ENCODE peak calls at places on chromosomes 6 and 20, in four cellular contexts. One of them, this sample, is unnamed.

GRCh38 chr6:135192256-135193174 is 11.4 kb downstream of the MYB start:
- DNase-seq in fibroblast of pulmonary artery: no peak
- DNase-seq in retinal pigment epithelial cell: no peak
- DNase-seq in spleen: no peak
- DNase-seq in this sample: no peak

GRCh38 chr6:131949615-131949908 is 1.6 kb downstream of the CCN2 start:
- DNase-seq in fibroblast of pulmonary artery: peak
- DNase-seq in retinal pigment epithelial cell: no peak
- DNase-seq in spleen: no peak
- DNase-seq in this sample: no peak

GRCh38 chr6:137190710-137191109 is 17.3 kb upstream of the IL22RA2 start:
- DNase-seq in retinal pigment epithelial cell: no peak
- DNase-seq in fibroblast of pulmonary artery: no peak
- DNase-seq in spleen: no peak
- DNase-seq in this sample: no peak

GRCh38 chr20:8757146-8757545 is 311.7 kb upstream of the PLCB4 start:
- DNase-seq in fibroblast of pulmonary artery: peak
- DNase-seq in retinal pigment epithelial cell: no peak
- DNase-seq in spleen: no peak
- DNase-seq in this sample: no peak

GRCh38 chr6:36758516-36759176 is 61.0 kb downstream of the RAB44 start:
- DNase-seq in fibroblast of pulmonary artery: no peak
- DNase-seq in spleen: no peak
- DNase-seq in retinal pigment epithelial cell: no peak
- DNase-seq in this sample: no peak

GRCh38 chr6:105069821-105070445 is 109.9 kb downstream of the POPDC3 start:
- DNase-seq in retinal pigment epithelial cell: no peak
- DNase-seq in fibroblast of pulmonary artery: no peak
- DNase-seq in spleen: no peak
- DNase-seq in this sample: no peak

GRCh38 chr6:89956182-89956581 is 61.9 kb downstream of the GJA10 start:
- DNase-seq in retinal pigment epithelial cell: no peak
- DNase-seq in fibroblast of pulmonary artery: no peak
- DNase-seq in spleen: no peak
- DNase-seq in this sample: no peak

GRCh38 chr6:9140181-9140580 is 704.8 kb upstream of the SLC35B3 start:
- DNase-seq in retinal pigment epithelial cell: no peak
- DNase-seq in spleen: no peak
- DNase-seq in fibroblast of pulmonary artery: no peak
- DNase-seq in this sample: no peak

GRCh38 chr6:154745243-154745642 is 12.0 kb downstream of the SCAF8 start:
- DNase-seq in fibroblast of pulmonary artery: no peak
- DNase-seq in spleen: no peak
- DNase-seq in retinal pigment epithelial cell: no peak
- DNase-seq in this sample: no peak

GRCh38 chr20:49936153-49937022 is at the start of gene RNF114:
- DNase-seq in retinal pigment epithelial cell: peak
- DNase-seq in fibroblast of pulmonary artery: peak
- DNase-seq in spleen: peak
- DNase-seq in this sample: peak

GRCh38 chr20:45538209-45538798 is 978 bp downstream of the WFDC6 start:
- DNase-seq in fibroblast of pulmonary artery: no peak
- DNase-seq in retinal pigment epithelial cell: no peak
- DNase-seq in spleen: no peak
- DNase-seq in this sample: no peak

GRCh38 chr6:144659202-144659731 is 374.1 kb downstream of the UTRN start:
- DNase-seq in retinal pigment epithelial cell: no peak
- DNase-seq in spleen: no peak
- DNase-seq in fibroblast of pulmonary artery: peak
- DNase-seq in this sample: no peak

GRCh38 chr6:5681480-5681879 is 325.2 kb downstream of the NRN1 start:
- DNase-seq in fibroblast of pulmonary artery: no peak
- DNase-seq in retinal pigment epithelial cell: no peak
- DNase-seq in spleen: no peak
- DNase-seq in this sample: no peak

GRCh38 chr6:133062702-133063319 is 178.3 kb upstream of the EYA4 start:
- DNase-seq in retinal pigment epithelial cell: no peak
- DNase-seq in spleen: no peak
- DNase-seq in fibroblast of pulmonary artery: peak
- DNase-seq in this sample: no peak

GRCh38 chr20:40798066-40798465 is 109.0 kb upstream of the MAFB start:
- DNase-seq in spleen: no peak
- DNase-seq in retinal pigment epithelial cell: no peak
- DNase-seq in fibroblast of pulmonary artery: no peak
- DNase-seq in this sample: no peak

GRCh38 chr6:38080889-38081288 is 261.4 kb downstream of the ZFAND3 start:
- DNase-seq in fibroblast of pulmonary artery: peak
- DNase-seq in retinal pigment epithelial cell: no peak
- DNase-seq in spleen: no peak
- DNase-seq in this sample: no peak

GRCh38 chr6:111777357-111777756 is 95.9 kb downstream of the FYN start:
- DNase-seq in spleen: no peak
- DNase-seq in retinal pigment epithelial cell: no peak
- DNase-seq in fibroblast of pulmonary artery: no peak
- DNase-seq in this sample: no peak

GRCh38 chr6:24313477-24314141 is 44.2 kb downstream of the DCDC2 start:
- DNase-seq in retinal pigment epithelial cell: peak
- DNase-seq in fibroblast of pulmonary artery: peak
- DNase-seq in spleen: no peak
- DNase-seq in this sample: no peak

GRCh38 chr20:37431786-37432185 is 85.8 kb downstream of the SRC start:
- DNase-seq in fibroblast of pulmonary artery: no peak
- DNase-seq in retinal pigment epithelial cell: no peak
- DNase-seq in spleen: no peak
- DNase-seq in this sample: no peak

GRCh38 chr6:115783402-115784061 is 277.2 kb downstream of the FRK start:
- DNase-seq in retinal pigment epithelial cell: no peak
- DNase-seq in fibroblast of pulmonary artery: peak
- DNase-seq in spleen: no peak
- DNase-seq in this sample: no peak

GRCh38 chr6:163533443-163533842 is 118.9 kb downstream of the QKI start:
- DNase-seq in fibroblast of pulmonary artery: peak
- DNase-seq in retinal pigment epithelial cell: peak
- DNase-seq in spleen: no peak
- DNase-seq in this sample: no peak

GRCh38 chr6:92110390-92110789 is 1309.0 kb downstream of the EPHA7 start:
- DNase-seq in spleen: no peak
- DNase-seq in retinal pigment epithelial cell: no peak
- DNase-seq in fibroblast of pulmonary artery: no peak
- DNase-seq in this sample: no peak

GRCh38 chr20:47543006-47543431 is 41.3 kb downstream of the NCOA3 start:
- DNase-seq in spleen: no peak
- DNase-seq in retinal pigment epithelial cell: no peak
- DNase-seq in fibroblast of pulmonary artery: no peak
- DNase-seq in this sample: no peak

GRCh38 chr20:25054995-25055629 is 2.8 kb downstream of the ACSS1 start:
- DNase-seq in fibroblast of pulmonary artery: no peak
- DNase-seq in retinal pigment epithelial cell: no peak
- DNase-seq in spleen: no peak
- DNase-seq in this sample: no peak

GRCh38 chr6:71335544-71335943 is 46.9 kb downstream of the OGFRL1 start:
- DNase-seq in retinal pigment epithelial cell: no peak
- DNase-seq in spleen: no peak
- DNase-seq in fibroblast of pulmonary artery: no peak
- DNase-seq in this sample: no peak

GRCh38 chr20:48531505-48531904 is 296.3 kb downstream of the PREX1 start:
- DNase-seq in retinal pigment epithelial cell: no peak
- DNase-seq in fibroblast of pulmonary artery: no peak
- DNase-seq in spleen: no peak
- DNase-seq in this sample: no peak

GRCh38 chr6:39362487-39362865 is 40.0 kb upstream of the KCNK16 start:
- DNase-seq in spleen: no peak
- DNase-seq in retinal pigment epithelial cell: no peak
- DNase-seq in fibroblast of pulmonary artery: peak
- DNase-seq in this sample: no peak

GRCh38 chr6:26187981-26188635 is 100.9 kb downstream of the HFE start:
- DNase-seq in spleen: no peak
- DNase-seq in retinal pigment epithelial cell: no peak
- DNase-seq in fibroblast of pulmonary artery: peak
- DNase-seq in this sample: no peak

GRCh38 chr20:47265984-47266383 is 90.5 kb downstream of the ZMYND8 start:
- DNase-seq in fibroblast of pulmonary artery: no peak
- DNase-seq in spleen: no peak
- DNase-seq in retinal pigment epithelial cell: no peak
- DNase-seq in this sample: no peak

GRCh38 chr6:41735427-41736206 is at the start of gene TFEB:
- DNase-seq in retinal pigment epithelial cell: peak
- DNase-seq in fibroblast of pulmonary artery: peak
- DNase-seq in spleen: peak
- DNase-seq in this sample: peak

GRCh38 chr20:59082077-59082740 is 39.6 kb upstream of the PRELID3B start:
- DNase-seq in fibroblast of pulmonary artery: peak
- DNase-seq in spleen: no peak
- DNase-seq in retinal pigment epithelial cell: peak
- DNase-seq in this sample: no peak
- TF ChIP-seq CTCF in fibroblast of pulmonary artery: peak
- TF ChIP-seq CTCF in spleen: peak
- TF ChIP-seq CTCF in retinal pigment epithelial cell: peak
- TF ChIP-seq CTCF in this sample: peak

GRCh38 chr6:149044394-149044965 is 273.0 kb upstream of the TAB2 start:
- DNase-seq in fibroblast of pulmonary artery: no peak
- DNase-seq in spleen: no peak
- DNase-seq in retinal pigment epithelial cell: no peak
- DNase-seq in this sample: no peak

GRCh38 chr6:149046822-149047246 is 270.7 kb upstream of the TAB2 start:
- DNase-seq in fibroblast of pulmonary artery: no peak
- DNase-seq in retinal pigment epithelial cell: no peak
- DNase-seq in spleen: no peak
- DNase-seq in this sample: no peak

GRCh38 chr6:149046164-149046821 is 271.2 kb upstream of the TAB2 start:
- DNase-seq in fibroblast of pulmonary artery: no peak
- DNase-seq in spleen: no peak
- DNase-seq in retinal pigment epithelial cell: no peak
- DNase-seq in this sample: no peak

GRCh38 chr6:149043476-149044130 is 273.9 kb upstream of the TAB2 start:
- DNase-seq in spleen: no peak
- DNase-seq in fibroblast of pulmonary artery: no peak
- DNase-seq in retinal pigment epithelial cell: no peak
- DNase-seq in this sample: no peak

GRCh38 chr6:149045404-149045803 is 272.1 kb upstream of the TAB2 start:
- DNase-seq in spleen: no peak
- DNase-seq in retinal pigment epithelial cell: no peak
- DNase-seq in fibroblast of pulmonary artery: no peak
- DNase-seq in this sample: no peak
- TF ChIP-seq CTCF in spleen: peak
- TF ChIP-seq CTCF in retinal pigment epithelial cell: no peak
- TF ChIP-seq CTCF in fibroblast of pulmonary artery: no peak
- TF ChIP-seq CTCF in this sample: no peak

DNA sequence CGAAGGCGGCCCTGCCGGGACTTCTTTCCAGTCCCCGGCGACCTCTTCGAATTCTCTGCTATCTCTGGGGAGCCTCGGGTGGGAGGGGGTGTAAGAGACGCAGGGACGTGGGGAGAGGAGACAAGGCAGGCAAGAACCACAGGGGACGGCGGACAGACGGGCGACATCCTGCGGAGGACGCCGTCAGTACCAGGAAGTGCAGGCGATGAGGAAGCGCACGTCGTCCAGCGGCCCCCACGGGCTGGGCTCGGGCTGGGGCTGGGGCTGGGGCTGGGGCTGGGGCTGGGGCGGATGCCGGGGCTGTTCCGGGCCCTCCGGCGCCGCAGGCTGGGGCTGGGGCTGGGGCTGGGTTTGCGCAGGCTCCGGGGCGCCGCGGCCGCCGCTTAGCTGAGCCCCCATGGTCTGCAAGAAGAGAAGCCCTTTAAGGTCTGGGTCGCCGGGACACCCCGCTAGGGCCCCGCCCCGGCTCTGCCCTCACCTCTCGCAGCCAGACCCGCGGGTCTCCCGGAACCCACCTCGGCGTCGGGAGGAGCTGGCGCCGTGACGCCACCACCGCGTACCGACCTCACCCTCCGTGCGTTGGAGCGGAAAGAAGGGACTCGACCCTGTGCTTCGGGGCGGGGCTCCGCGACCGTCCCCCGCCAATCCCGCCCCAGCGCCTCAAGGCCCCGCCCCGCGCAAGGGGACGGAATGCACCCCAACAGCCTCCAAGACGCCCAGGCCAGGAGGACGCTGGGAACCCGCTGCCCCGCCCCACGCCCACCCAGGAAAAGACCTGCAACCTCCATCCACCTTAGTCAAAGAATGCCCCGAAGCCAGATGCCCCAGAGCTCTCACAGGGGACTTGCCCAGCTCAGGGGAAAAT is at the start of gene MMP24OS:
- DNase-seq in spleen: peak
- DNase-seq in retinal pigment epithelial cell: peak
- DNase-seq in fibroblast of pulmonary artery: peak
- DNase-seq in this sample: peak
- TF ChIP-seq CTCF in spleen: no peak
- TF ChIP-seq CTCF in retinal pigment epithelial cell: peak
- TF ChIP-seq CTCF in fibroblast of pulmonary artery: peak
- TF ChIP-seq CTCF in this sample: no peak

GRCh38 chr20:53413188-53413631 is 180.4 kb downstream of the ZNF217 start:
- DNase-seq in spleen: peak
- DNase-seq in retinal pigment epithelial cell: no peak
- DNase-seq in fibroblast of pulmonary artery: no peak
- DNase-seq in this sample: no peak
- TF ChIP-seq CTCF in spleen: peak
- TF ChIP-seq CTCF in retinal pigment epithelial cell: peak
- TF ChIP-seq CTCF in fibroblast of pulmonary artery: peak
- TF ChIP-seq CTCF in this sample: peak

DNA sequence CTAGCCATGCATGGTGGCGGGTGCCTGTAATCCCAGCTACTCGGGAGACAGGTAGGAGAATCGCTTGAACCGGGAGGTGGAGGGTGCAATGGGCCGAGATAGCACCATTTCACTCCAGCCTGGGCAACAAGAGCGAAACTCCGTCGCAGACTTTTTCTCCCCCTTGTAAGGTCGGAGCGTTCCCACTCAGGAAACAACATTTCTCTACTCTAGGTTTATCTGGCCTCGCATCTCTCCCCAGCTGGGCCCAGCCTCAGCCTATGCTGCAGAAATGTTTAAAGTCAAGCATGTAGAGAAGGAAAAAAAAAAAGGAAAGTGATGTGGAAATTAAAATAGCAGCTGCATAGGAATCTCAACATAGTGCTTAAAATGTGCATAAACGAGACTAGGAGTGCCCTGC is 172.3 kb downstream of the TRIM27 start:
- DNase-seq in spleen: no peak
- DNase-seq in retinal pigment epithelial cell: no peak
- DNase-seq in fibroblast of pulmonary artery: no peak
- DNase-seq in this sample: no peak
- TF ChIP-seq CTCF in spleen: no peak
- TF ChIP-seq CTCF in retinal pigment epithelial cell: no peak
- TF ChIP-seq CTCF in fibroblast of pulmonary artery: no peak
- TF ChIP-seq CTCF in this sample: no peak

DNA sequence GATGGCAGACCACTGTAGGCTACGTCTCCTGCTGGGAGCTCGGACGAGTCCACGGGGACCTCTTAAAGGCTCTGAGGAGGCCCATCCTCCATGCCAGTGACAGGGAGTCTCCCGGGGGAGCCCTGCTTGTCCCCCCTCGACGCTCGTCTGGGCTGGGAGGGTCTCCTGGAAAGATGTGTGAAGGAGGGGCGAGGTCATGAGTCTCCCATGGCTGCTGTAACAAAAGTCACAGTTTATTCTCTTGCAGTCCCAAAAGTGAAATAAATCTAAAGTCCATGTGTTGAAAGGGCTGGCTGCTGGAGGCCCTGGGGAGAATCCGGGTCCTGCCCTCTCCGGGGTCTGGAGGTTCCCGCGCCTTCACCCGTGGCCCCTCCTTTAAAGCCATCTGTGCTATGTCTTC is 67.1 kb upstream of the GATA5 start:
- DNase-seq in spleen: no peak
- DNase-seq in fibroblast of pulmonary artery: no peak
- DNase-seq in retinal pigment epithelial cell: no peak
- DNase-seq in this sample: no peak
- TF ChIP-seq CTCF in spleen: no peak
- TF ChIP-seq CTCF in fibroblast of pulmonary artery: no peak
- TF ChIP-seq CTCF in retinal pigment epithelial cell: no peak
- TF ChIP-seq CTCF in this sample: no peak

This sample was measured in type B pancreatic cell.